ENCODE peak calls at places on chromosomes 1 and 21, in seven cellular contexts. G is suprapubic skin, H is cardiac muscle cell, M is heart right ventricle, P is IMR-90, D is fibroblast of lung, V is kidney. J is an unnamed sample.

GRCh38 chr1:8371372-8371991 is 53.6 kb downstream of the SLC45A1 start:
- DNase-seq in G (no peak), H (peak; percentile 32), M (peak; percentile 8), P (no peak), D (no peak), V (no peak), J (no peak)

GRCh38 chr1:225422033-225422605 is 5.7 kb downstream of the LBR start:
- DNase-seq in G (no peak), H (no peak), M (no peak), P (no peak), D (no peak), V (no peak), J (no peak)

GRCh38 chr1:159817276-159818041 is 9.2 kb upstream of the SLAMF8 start:
- DNase-seq in G (no peak), H (no peak), M (no peak), P (no peak), D (peak; percentile 20), V (no peak), J (no peak)

GRCh38 chr1:162922196-162922595 is 61.2 kb upstream of the CCDC190 start:
- DNase-seq in G (no peak), H (no peak), M (no peak), P (no peak), D (peak; percentile 47), V (no peak), J (no peak)

GRCh38 chr1:240705584-240705983 is 93.6 kb upstream of the GREM2 start:
- DNase-seq in G (no peak), H (no peak), M (no peak), P (peak; percentile 76), D (peak; percentile 83), V (no peak), J (no peak)

GRCh38 chr1:198234511-198235251 is 77.9 kb downstream of the NEK7 start:
- DNase-seq in G (no peak), H (peak; percentile 9), M (no peak), P (peak; percentile 70), D (peak; percentile 62), V (no peak), J (no peak)

GRCh38 chr1:113677250-113678158 is 81.8 kb downstream of the PHTF1 start:
- DNase-seq in G (no peak), H (peak; percentile 67), M (peak; percentile 35), P (peak; percentile 63), D (peak; percentile 68), V (no peak), J (peak; percentile 58)

GRCh38 chr21:35436899-35437298 is 387.8 kb upstream of the RUNX1 start:
- DNase-seq in G (no peak), H (no peak), M (no peak), P (no peak), D (no peak), V (no peak), J (no peak)

GRCh38 chr1:226629896-226630550 is 81.5 kb downstream of the STUM start:
- DNase-seq in G (peak; percentile 49), H (no peak), M (no peak), P (no peak), D (no peak), V (no peak), J (no peak)

GRCh38 chr1:60573726-60574409 is 500.3 kb upstream of the C1orf87 start:
- DNase-seq in G (no peak), H (no peak), M (no peak), P (no peak), D (peak; percentile 85), V (peak; percentile 26), J (peak; percentile 11)

GRCh38 chr1:88678405-88678804 is 5.7 kb upstream of the PKN2 start:
- DNase-seq in G (no peak), H (no peak), M (no peak), P (no peak), D (no peak), V (no peak), J (no peak)

GRCh38 chr1:47592296-47592975 is 154.6 kb downstream of the FOXD2 start:
- DNase-seq in G (no peak), H (no peak), M (no peak), P (no peak), D (no peak), V (no peak), J (no peak)

GRCh38 chr1:20634065-20634593 is 871 bp downstream of the PINK1 start:
- DNase-seq in G (no peak), H (no peak), M (no peak), P (no peak), D (peak; percentile 17), V (no peak), J (peak; percentile 46)

GRCh38 chr21:16837319-16837718 is 675.5 kb upstream of the CXADR start:
- DNase-seq in G (no peak), H (no peak), M (no peak), P (peak; percentile 33), D (peak; percentile 61), V (no peak), J (no peak)

GRCh38 chr21:44485254-44485793 is 30.0 kb downstream of the LRRC3 start:
- DNase-seq in G (no peak), H (peak; percentile 74), M (no peak), P (peak; percentile 8), D (no peak), V (no peak), J (no peak)

GRCh38 chr1:78619029-78619428 is 1.2 kb upstream of the IFI44L start:
- DNase-seq in G (no peak), H (no peak), M (no peak), P (no peak), D (no peak), V (no peak), J (no peak)

GRCh38 chr1:114347431-114348209 is 163.4 kb downstream of the TRIM33 start:
- DNase-seq in G (no peak), H (no peak), M (no peak), P (no peak), D (no peak), V (no peak), J (no peak)

GRCh38 chr1:151006331-151007052 is at the start of gene MINDY1:
- DNase-seq in G (peak; percentile 88), H (peak; percentile 88), M (peak; percentile 79), P (peak; percentile 89), D (peak; percentile 86), V (peak; percentile 86), J (peak; percentile 84)

GRCh38 chr1:67489643-67490042 is 59.4 kb upstream of the SERBP1 start:
- DNase-seq in G (no peak), H (peak; percentile 30), M (peak; percentile 11), P (peak; percentile 15), D (peak; percentile 36), V (no peak), J (peak; percentile 27)

DNA sequence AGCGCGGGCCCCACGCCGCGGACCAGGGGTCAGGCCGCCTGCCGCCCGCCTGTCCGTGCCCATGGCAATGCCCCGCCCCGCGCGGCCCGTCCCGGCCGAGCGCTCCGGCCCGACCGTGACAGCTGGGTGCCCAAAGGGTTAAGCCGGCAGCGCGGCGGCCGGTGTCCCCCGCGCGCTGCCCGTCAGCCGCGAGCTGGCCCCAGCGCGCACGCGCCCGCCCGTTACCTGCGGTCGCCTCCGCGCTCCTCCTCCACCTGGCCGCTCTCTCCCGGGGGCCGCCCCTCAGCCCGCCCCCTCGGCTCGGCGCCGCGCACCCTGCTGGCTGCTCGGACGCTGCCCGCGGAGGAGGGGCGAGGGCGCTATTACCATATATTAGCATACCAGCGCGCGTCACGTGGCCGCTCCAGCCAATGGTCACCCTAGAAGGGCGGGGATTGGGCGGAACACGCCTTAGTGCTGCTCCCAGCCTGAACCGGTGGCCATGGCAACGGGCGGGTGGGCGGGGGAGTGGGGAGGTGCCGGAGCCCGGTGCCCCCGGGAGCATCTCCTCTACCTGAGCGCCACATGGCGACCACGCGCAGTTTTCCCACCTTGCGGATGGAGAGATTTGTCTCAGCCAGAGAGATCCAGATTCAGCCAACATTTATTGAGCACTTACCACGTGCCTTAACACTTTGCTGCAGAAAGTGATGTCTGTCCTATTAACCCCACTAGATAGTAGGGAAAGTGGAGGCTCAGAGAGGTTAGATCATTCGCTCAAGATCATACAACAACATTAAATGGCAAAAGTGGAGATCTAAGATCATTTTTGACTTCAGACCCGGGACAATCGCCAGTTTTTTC is at the start of gene PHC2:
- DNase-seq in G (peak; percentile 99), H (peak; percentile 99), M (peak; percentile 98), P (peak; percentile 94), D (peak; percentile 95), V (peak; percentile 99), J (peak; percentile 96)
- TF ChIP-seq CTCF in G (peak; percentile 35), H (peak; percentile 20), M (peak; percentile 61), P (peak; percentile 45), D (peak; percentile 26), V (peak; percentile 19), J (no peak)

GRCh38 chr1:111598534-111598933 is 21.1 kb upstream of the RAP1A start:
- DNase-seq in G (no peak), H (no peak), M (no peak), P (no peak), D (no peak), V (no peak), J (no peak)
- H3K4me3 ChIP-seq in G (no peak overlapping the region), H (no peak overlapping the region), M (no peak overlapping the region), P (no peak overlapping the region), D (no peak overlapping the region), V (no peak overlapping the region), J (no peak overlapping the region)

GRCh38 chr1:45306319-45306718 is 20.4 kb upstream of the HPDL start:
- DNase-seq in G (no peak), H (no peak), M (no peak), P (peak; percentile 60), D (peak; percentile 32), V (no peak), J (peak; percentile 81)
- TF ChIP-seq CTCF in G (no peak), H (no peak), M (no peak), P (no peak), D (no peak), V (no peak), J (no peak)

GRCh38 chr1:23911924-23912323 is 1.2 kb downstream of the CNR2 start:
- DNase-seq in G (no peak), H (no peak), M (no peak), P (no peak), D (no peak), V (no peak), J (no peak)

GRCh38 chr1:23909412-23909811 is 3.8 kb downstream of the CNR2 start:
- DNase-seq in G (no peak), H (no peak), M (no peak), P (no peak), D (no peak), V (no peak), J (peak; percentile 59)

GRCh38 chr1:23908453-23909341 is 4.5 kb downstream of the CNR2 start:
- DNase-seq in G (no peak), H (no peak), M (no peak), P (no peak), D (no peak), V (no peak), J (peak; percentile 97)

GRCh38 chr1:23910144-23910543 is 3.0 kb downstream of the CNR2 start:
- DNase-seq in G (no peak), H (no peak), M (no peak), P (no peak), D (no peak), V (no peak), J (peak; percentile 24)

DNA sequence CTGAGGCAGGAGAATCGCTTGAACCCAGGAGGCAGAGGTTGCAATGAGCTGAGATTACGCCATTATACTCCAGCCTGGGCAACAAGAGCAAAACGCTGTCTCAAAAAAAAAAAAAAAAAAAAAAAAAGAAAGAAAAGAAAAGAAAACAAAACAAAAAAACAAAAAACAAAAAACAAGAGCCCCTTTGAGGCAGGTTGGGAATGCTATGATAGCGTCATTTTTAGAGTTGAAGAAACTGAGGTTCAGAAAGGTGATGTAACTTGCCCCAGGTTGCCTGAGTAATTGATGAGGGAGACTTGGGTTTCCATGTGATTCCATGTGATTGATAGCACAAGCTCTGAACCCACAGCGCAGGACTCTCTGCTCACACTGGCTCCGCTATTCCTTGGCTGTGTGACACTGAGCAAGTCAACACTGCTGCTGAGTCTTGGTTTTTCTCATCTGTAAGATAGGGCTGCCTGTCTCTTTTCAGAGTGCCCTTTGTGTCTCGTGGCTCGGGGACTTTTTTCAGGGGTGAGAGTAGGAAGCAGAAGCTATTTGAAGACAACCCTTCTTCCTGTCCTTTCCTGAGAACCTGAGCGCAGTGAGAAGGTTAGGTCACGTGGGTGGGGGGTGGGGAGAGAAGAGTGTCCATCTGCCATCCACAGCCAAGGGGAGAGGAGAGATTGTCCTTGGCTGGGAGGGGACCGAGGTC is 2.5 kb downstream of the CNR2 start:
- DNase-seq in G (no peak), H (no peak), M (no peak), P (no peak), D (no peak), V (no peak), J (no peak)
- H3K4me3 ChIP-seq in G (no peak overlapping the region), H (no peak overlapping the region), M (no peak overlapping the region), P (no peak overlapping the region), D (no peak overlapping the region), V (no peak overlapping the region), J (no peak overlapping the region)